ENCODE peak calls at places on chromosomes 6 and 20, in six cellular contexts. N is tibial artery, F is neuronal stem cell, T is right cardiac atrium, Q is IMR-90, H is A549. G is an unnamed sample. For H3K4me1, the result is how much of the 10 kb centered on the place peaks cover.

GRCh38 chr6:170035896-170036295 is 255.0 kb downstream of the DLL1 start:
- DNase-seq in N (no peak), F (no peak), T (peak), Q (no peak), H (no peak), G (no peak)

GRCh38 chr6:127247114-127248096 is 19.3 kb upstream of the RNF146 start:
- DNase-seq in N (no peak), F (no peak), T (no peak), Q (no peak), H (no peak), G (no peak)

GRCh38 chr6:113277111-113277510 is 580.0 kb upstream of the MARCKS start:
- DNase-seq in N (no peak), F (no peak), T (no peak), Q (no peak), H (no peak), G (no peak)

GRCh38 chr6:129032602-129033001 is 149.7 kb downstream of the LAMA2 start:
- DNase-seq in N (peak), F (no peak), T (no peak), Q (no peak), H (no peak), G (no peak)

GRCh38 chr6:127367023-127367375 is 23.6 kb upstream of the ECHDC1 start:
- DNase-seq in N (no peak), F (no peak), T (no peak), Q (peak), H (peak), G (no peak)

GRCh38 chr6:52595000-52595795 is 18.3 kb upstream of the TRAM2 start:
- DNase-seq in N (peak), F (no peak), T (peak), Q (peak), H (no peak), G (peak)

GRCh38 chr6:11918739-11919605 is 93.1 kb upstream of the HIVEP1 start:
- DNase-seq in N (no peak), F (no peak), T (no peak), Q (peak), H (no peak), G (no peak)

GRCh38 chr6:22368794-22369193 is 72.0 kb upstream of the PRL start:
- DNase-seq in N (no peak), F (no peak), T (no peak), Q (no peak), H (no peak), G (no peak)

GRCh38 chr6:12605888-12606345 is 110.7 kb upstream of the PHACTR1 start:
- DNase-seq in N (peak), F (peak), T (no peak), Q (peak), H (peak), G (no peak)

GRCh38 chr20:9075264-9076095 is 6.6 kb downstream of the PLCB4 start:
- DNase-seq in N (no peak), F (no peak), T (no peak), Q (no peak), H (no peak), G (no peak)

GRCh38 chr6:7542878-7543394 is 1.5 kb downstream of the DSP start:
- DNase-seq in N (no peak), F (no peak), T (peak), Q (peak), H (peak), G (peak)

GRCh38 chr6:71698698-71699097 is 187.7 kb upstream of the RIMS1 start:
- DNase-seq in N (no peak), F (no peak), T (no peak), Q (no peak), H (no peak), G (no peak)

GRCh38 chr6:343960-344815 is 47.4 kb upstream of the IRF4 start:
- DNase-seq in N (no peak), F (no peak), T (no peak), Q (no peak), H (no peak), G (no peak)

GRCh38 chr6:144757299-144757698 is 472.2 kb downstream of the UTRN start:
- DNase-seq in N (no peak), F (no peak), T (no peak), Q (peak), H (no peak), G (no peak)

GRCh38 chr6:81894788-81895221 is 142.3 kb upstream of the TENT5A start:
- DNase-seq in N (no peak), F (peak), T (peak), Q (peak), H (no peak), G (peak)

GRCh38 chr6:170175644-170176620 is 114.9 kb downstream of the DLL1 start:
- DNase-seq in N (no peak), F (no peak), T (no peak), Q (no peak), H (no peak), G (no peak)

GRCh38 chr6:149336529-149336928 is 19.0 kb downstream of the TAB2 start:
- DNase-seq in N (no peak), F (no peak), T (no peak), Q (no peak), H (peak), G (no peak)

GRCh38 chr6:42821846-42822245 is 40.0 kb downstream of the BICRAL start:
- DNase-seq in N (no peak), F (no peak), T (no peak), Q (peak), H (no peak), G (no peak)

DNA sequence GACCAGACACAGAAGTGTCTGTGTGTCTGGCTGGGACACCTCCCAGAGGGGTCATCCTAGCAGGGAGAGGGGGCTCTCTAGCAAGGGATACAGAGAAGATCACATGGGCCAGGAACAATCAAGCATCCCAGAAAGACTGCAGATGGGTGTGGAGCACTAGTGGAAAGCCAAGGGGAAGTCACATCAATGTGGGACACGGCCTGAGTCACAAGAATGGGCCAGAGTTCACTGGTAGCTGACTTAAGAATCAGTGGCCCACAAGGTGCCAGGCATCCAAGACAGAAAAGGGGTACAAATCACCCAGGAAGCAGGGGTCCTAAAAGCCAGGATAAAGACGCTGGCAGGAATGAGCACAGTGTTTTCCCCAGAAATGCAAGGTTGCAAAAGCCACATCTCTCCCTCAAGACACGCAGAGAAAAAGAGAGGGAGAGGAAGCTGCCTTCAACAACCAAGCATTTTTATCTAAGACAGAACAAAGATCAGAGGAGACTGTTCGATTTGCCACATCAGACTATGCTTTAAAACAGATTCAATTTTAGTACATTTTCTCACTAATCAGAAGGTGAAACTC is 113.6 kb upstream of the DST start:
- DNase-seq in N (no peak), F (no peak), T (peak), Q (no peak), H (no peak), G (no peak)
- H3K4me1 ChIP-seq in N (half or more), F (under half), T (under half), Q (under half), H (half or more), G (half or more)

DNA sequence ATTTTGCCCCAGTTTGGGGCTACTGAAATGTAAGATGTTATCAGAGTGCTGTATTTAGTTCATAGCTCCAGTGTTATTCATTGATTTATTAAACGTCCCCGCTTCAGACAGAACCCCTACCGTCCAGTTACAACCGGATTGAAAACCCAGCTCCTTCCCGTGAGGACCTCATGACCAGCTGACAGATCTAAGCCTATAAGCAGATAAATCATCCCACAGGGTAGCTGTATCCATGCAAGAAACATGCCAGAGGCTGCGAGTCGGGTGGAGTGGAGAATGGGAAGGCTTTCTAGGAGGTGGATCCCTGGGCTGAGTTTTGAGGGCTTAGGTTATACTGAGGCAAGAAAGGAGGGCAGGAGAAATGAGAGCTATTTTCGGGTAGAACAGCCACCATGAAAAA is 260.0 kb downstream of the ARID1B start:
- DNase-seq in N (no peak), F (no peak), T (no peak), Q (no peak), H (no peak), G (no peak)
- H3K27ac ChIP-seq in N (peak), F (no peak), T (no peak), Q (no peak), H (no peak), G (no peak)

GRCh38 chr6:142015011-142015410 is 117.7 kb upstream of the GJE1 start:
- DNase-seq in N (no peak), F (no peak), T (no peak), Q (no peak), H (no peak), G (no peak)
- H3K4me1 ChIP-seq in N (under half), F (under half), T (under half), Q (under half), H (under half), G (under half)

DNA sequence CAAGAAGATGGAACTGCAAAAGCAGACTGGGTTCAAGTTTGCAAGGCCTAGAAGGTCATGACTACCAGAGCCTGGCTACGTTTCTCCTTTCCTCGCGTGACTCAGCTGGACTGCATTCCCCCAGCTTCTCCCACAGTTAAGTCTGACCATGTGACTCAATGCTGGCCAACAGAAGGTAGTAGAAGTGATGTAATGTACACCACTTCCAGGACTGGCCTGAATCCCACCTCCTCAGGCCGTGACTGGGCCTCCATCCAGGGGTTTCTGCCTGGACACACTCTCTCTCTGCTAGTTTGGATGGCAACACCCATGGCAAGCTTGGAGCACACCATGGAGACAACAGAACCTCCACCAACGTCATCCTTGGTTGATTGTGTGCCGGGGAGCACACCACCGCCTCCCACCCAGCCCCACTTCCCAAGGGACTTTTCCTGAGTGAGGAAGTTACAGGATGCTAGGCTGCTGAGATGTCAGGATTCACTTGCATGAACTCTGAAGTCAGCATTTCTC is 112.0 kb upstream of the CDYL start:
- DNase-seq in N (peak), F (no peak), T (peak), Q (peak), H (no peak), G (peak)
- H3K27ac ChIP-seq in N (peak), F (no peak), T (no peak), Q (no peak), H (no peak), G (peak)

GRCh38 chr20:44495802-44496481 is 20.3 kb downstream of the TTPAL start:
- DNase-seq in N (no peak), F (no peak), T (no peak), Q (peak), H (peak), G (no peak)
- H3K4me1 ChIP-seq in N (under half), F (under half), T (under half), Q (under half), H (under half), G (under half)

DNA sequence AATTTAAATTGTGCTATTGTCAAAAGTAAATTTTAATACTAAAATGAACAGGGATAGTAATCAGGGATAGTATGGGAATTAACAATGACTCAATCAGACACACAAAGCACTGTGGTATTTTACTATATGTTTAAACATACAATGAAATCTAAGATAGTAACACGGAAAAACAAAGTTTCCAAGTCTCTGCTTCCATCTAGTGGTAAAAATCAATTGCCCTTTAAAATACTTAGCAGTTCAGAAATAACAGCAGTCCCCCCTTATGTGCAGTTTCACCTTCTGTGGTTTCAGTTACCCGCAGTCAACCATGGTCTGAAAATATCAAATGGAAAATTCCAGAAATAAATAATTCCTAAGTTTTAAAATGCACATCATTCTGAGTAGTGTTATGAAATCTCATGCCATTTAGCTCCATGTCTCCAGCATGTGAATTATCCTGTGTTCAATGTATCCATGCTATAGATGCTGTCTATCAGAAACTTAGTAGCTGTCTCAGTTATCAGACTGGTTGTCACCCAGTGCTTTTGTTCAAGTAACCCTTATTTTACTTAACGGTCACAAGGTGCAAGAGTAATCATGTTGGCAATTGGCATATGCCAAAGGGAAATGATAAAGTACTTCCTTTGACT is 58.5 kb downstream of the AHI1 start:
- DNase-seq in N (no peak), F (no peak), T (no peak), Q (peak), H (no peak), G (no peak)
- H3K27ac ChIP-seq in N (no peak), F (no peak), T (no peak), Q (no peak), H (no peak), G (no peak)

GRCh38 chr20:13101701-13102100 is 92.9 kb downstream of the SPTLC3 start:
- DNase-seq in N (no peak), F (no peak), T (no peak), Q (peak), H (no peak), G (no peak)
- H3K4me1 ChIP-seq in N (under half), F (under half), T (under half), Q (under half), H (under half), G (under half)

DNA sequence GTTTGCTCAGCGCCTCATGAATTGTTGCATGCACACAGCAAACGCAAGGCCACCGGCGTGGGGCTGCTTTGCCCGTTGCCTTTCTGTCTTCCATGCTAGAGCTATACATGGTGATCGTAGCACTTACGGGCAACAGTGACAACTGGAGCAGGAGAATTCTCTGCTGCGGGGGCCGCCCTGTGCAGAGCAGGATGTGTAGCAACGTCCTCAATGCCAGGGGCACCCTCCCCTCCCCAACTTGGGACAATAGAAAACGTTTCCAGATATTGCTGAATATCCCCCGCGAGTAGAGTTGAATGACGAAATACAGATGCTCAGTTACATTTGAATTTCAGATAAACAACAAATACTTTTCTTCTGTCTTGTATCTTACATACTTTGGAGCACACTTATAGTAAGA is 198.7 kb downstream of the TFAP2C start:
- DNase-seq in N (no peak), F (no peak), T (no peak), Q (no peak), H (no peak), G (no peak)
- H3K27ac ChIP-seq in N (no peak), F (no peak), T (no peak), Q (no peak), H (no peak), G (no peak)

DNA sequence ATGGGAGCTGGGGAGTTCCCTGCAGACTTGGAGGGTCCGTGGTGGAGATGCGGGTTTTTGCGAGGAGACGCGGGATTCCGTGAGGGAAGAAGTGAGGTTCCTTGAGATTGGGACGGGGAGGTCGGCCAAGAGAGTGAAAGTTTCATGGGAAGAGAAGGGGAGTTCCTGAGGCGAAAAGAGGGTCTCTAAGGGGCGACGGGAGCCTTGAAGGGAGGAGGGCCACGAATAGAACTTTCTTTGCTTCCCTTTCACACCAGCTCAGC is 521 bp downstream of the ACSS2 start:
- DNase-seq in N (no peak), F (no peak), T (no peak), Q (no peak), H (no peak), G (no peak)
- H3K4me1 ChIP-seq in N (half or more), F (under half), T (under half), Q (under half), H (under half), G (under half)

DNA sequence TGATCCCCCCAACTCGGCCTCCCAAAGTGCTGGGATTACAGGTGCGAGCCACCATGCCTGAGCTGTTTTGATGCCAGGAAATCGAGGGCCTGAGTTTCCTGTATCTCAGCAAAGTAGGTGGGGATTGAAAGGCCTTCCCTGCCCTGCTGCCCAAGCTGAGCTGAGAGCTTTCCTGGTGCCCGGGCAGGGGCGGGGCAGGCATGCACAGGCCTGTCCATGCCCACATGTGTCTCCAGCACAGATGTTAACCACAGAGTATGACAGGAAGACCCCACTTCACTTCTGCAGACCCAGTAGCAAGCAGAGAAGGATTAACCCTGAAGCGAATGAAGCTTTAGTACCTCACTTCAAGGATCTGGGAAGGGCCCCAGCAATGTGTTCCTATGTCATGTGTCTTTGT is 66.0 kb downstream of the GPR6 start:
- DNase-seq in N (no peak), F (no peak), T (no peak), Q (no peak), H (no peak), G (no peak)
- H3K27ac ChIP-seq in N (no peak), F (no peak), T (no peak), Q (no peak), H (no peak), G (no peak)